ENCODE peak calls at places on chromosomes 5 and 9, in nine cellular contexts. One of them, this sample, is unnamed.

GRCh38 chr5:148653840-148654781 is at the start of gene HTR4:
- DNase-seq in A549: no peak
- DNase-seq in endodermal cell: peak
- DNase-seq in cardiac fibroblast: no peak
- DNase-seq in Calu3: peak
- DNase-seq in uterus: no peak
- DNase-seq in omental fat pad: no peak
- DNase-seq in fibroblast of the aortic adventitia: no peak
- DNase-seq in astrocyte of the spinal cord: no peak
- DNase-seq in this sample: no peak

GRCh38 chr9:88818495-88819201 is 172.6 kb upstream of the S1PR3 start:
- DNase-seq in A549: no peak
- DNase-seq in endodermal cell: peak
- DNase-seq in cardiac fibroblast: peak
- DNase-seq in Calu3: no peak
- DNase-seq in uterus: no peak
- DNase-seq in omental fat pad: no peak
- DNase-seq in fibroblast of the aortic adventitia: peak
- DNase-seq in astrocyte of the spinal cord: peak
- DNase-seq in this sample: no peak

GRCh38 chr5:123358304-123358703 is 64.9 kb downstream of the CEP120 start:
- DNase-seq in A549: no peak
- DNase-seq in endodermal cell: no peak
- DNase-seq in cardiac fibroblast: no peak
- DNase-seq in Calu3: no peak
- DNase-seq in uterus: no peak
- DNase-seq in omental fat pad: no peak
- DNase-seq in fibroblast of the aortic adventitia: no peak
- DNase-seq in astrocyte of the spinal cord: no peak
- DNase-seq in this sample: no peak

GRCh38 chr5:175683921-175684320 is 26.1 kb downstream of the HRH2 start:
- DNase-seq in A549: no peak
- DNase-seq in endodermal cell: no peak
- DNase-seq in cardiac fibroblast: no peak
- DNase-seq in Calu3: no peak
- DNase-seq in uterus: no peak
- DNase-seq in omental fat pad: peak
- DNase-seq in fibroblast of the aortic adventitia: no peak
- DNase-seq in astrocyte of the spinal cord: no peak
- DNase-seq in this sample: no peak

GRCh38 chr5:43110606-43111170 is 10.0 kb upstream of the ZNF131 start:
- DNase-seq in A549: peak
- DNase-seq in endodermal cell: peak
- DNase-seq in cardiac fibroblast: no peak
- DNase-seq in Calu3: peak
- DNase-seq in uterus: no peak
- DNase-seq in omental fat pad: no peak
- DNase-seq in fibroblast of the aortic adventitia: no peak
- DNase-seq in astrocyte of the spinal cord: no peak
- DNase-seq in this sample: no peak

GRCh38 chr5:14410068-14410941 is 171.3 kb upstream of the OTULINL start:
- DNase-seq in A549: no peak
- DNase-seq in endodermal cell: no peak
- DNase-seq in cardiac fibroblast: peak
- DNase-seq in Calu3: no peak
- DNase-seq in uterus: peak
- DNase-seq in omental fat pad: no peak
- DNase-seq in fibroblast of the aortic adventitia: peak
- DNase-seq in astrocyte of the spinal cord: peak
- DNase-seq in this sample: no peak

GRCh38 chr9:124784503-124784902 is 7.6 kb downstream of the OLFML2A start:
- DNase-seq in A549: no peak
- DNase-seq in endodermal cell: no peak
- DNase-seq in cardiac fibroblast: peak
- DNase-seq in Calu3: no peak
- DNase-seq in uterus: no peak
- DNase-seq in omental fat pad: no peak
- DNase-seq in fibroblast of the aortic adventitia: peak
- DNase-seq in astrocyte of the spinal cord: peak
- DNase-seq in this sample: no peak

GRCh38 chr5:68460147-68460760 is 244.7 kb downstream of the PIK3R1 start:
- DNase-seq in A549: peak
- DNase-seq in endodermal cell: peak
- DNase-seq in cardiac fibroblast: peak
- DNase-seq in Calu3: peak
- DNase-seq in uterus: peak
- DNase-seq in omental fat pad: no peak
- DNase-seq in fibroblast of the aortic adventitia: peak
- DNase-seq in astrocyte of the spinal cord: peak
- DNase-seq in this sample: no peak

GRCh38 chr9:120110520-120110919 is 469.4 kb downstream of the CDK5RAP2 start:
- DNase-seq in A549: no peak
- DNase-seq in endodermal cell: no peak
- DNase-seq in cardiac fibroblast: no peak
- DNase-seq in Calu3: no peak
- DNase-seq in uterus: no peak
- DNase-seq in omental fat pad: no peak
- DNase-seq in fibroblast of the aortic adventitia: no peak
- DNase-seq in astrocyte of the spinal cord: no peak
- DNase-seq in this sample: no peak

GRCh38 chr5:12861891-12862290 is 957.6 kb upstream of the CTNND2 start:
- DNase-seq in A549: peak
- DNase-seq in endodermal cell: peak
- DNase-seq in cardiac fibroblast: no peak
- DNase-seq in Calu3: no peak
- DNase-seq in uterus: no peak
- DNase-seq in omental fat pad: no peak
- DNase-seq in fibroblast of the aortic adventitia: no peak
- DNase-seq in astrocyte of the spinal cord: no peak
- DNase-seq in this sample: no peak

GRCh38 chr5:52831776-52832511 is 44.2 kb downstream of the ITGA1 start:
- DNase-seq in A549: no peak
- DNase-seq in endodermal cell: no peak
- DNase-seq in cardiac fibroblast: no peak
- DNase-seq in Calu3: no peak
- DNase-seq in uterus: no peak
- DNase-seq in omental fat pad: no peak
- DNase-seq in fibroblast of the aortic adventitia: no peak
- DNase-seq in astrocyte of the spinal cord: no peak
- DNase-seq in this sample: no peak

GRCh38 chr5:169707714-169708113 is 70.6 kb downstream of the DOCK2 start:
- DNase-seq in A549: no peak
- DNase-seq in endodermal cell: no peak
- DNase-seq in cardiac fibroblast: no peak
- DNase-seq in Calu3: no peak
- DNase-seq in uterus: no peak
- DNase-seq in omental fat pad: no peak
- DNase-seq in fibroblast of the aortic adventitia: no peak
- DNase-seq in astrocyte of the spinal cord: no peak
- DNase-seq in this sample: no peak

GRCh38 chr5:134082264-134082992 is 32.1 kb upstream of the TCF7 start:
- DNase-seq in A549: no peak
- DNase-seq in endodermal cell: no peak
- DNase-seq in cardiac fibroblast: no peak
- DNase-seq in Calu3: no peak
- DNase-seq in uterus: no peak
- DNase-seq in omental fat pad: no peak
- DNase-seq in fibroblast of the aortic adventitia: no peak
- DNase-seq in astrocyte of the spinal cord: no peak
- DNase-seq in this sample: no peak

GRCh38 chr5:163503106-163504090 is 2.0 kb upstream of the MAT2B start:
- DNase-seq in A549: peak
- DNase-seq in endodermal cell: peak
- DNase-seq in cardiac fibroblast: peak
- DNase-seq in Calu3: peak
- DNase-seq in uterus: peak
- DNase-seq in omental fat pad: no peak
- DNase-seq in fibroblast of the aortic adventitia: peak
- DNase-seq in astrocyte of the spinal cord: peak
- DNase-seq in this sample: peak

GRCh38 chr9:31030741-31031202 is 1353.7 kb upstream of the ACO1 start:
- DNase-seq in A549: no peak
- DNase-seq in endodermal cell: peak
- DNase-seq in cardiac fibroblast: peak
- DNase-seq in Calu3: no peak
- DNase-seq in uterus: no peak
- DNase-seq in omental fat pad: no peak
- DNase-seq in fibroblast of the aortic adventitia: peak
- DNase-seq in astrocyte of the spinal cord: peak
- DNase-seq in this sample: no peak

GRCh38 chr5:56415356-56415765 is 182.2 kb upstream of the ANKRD55 start:
- DNase-seq in A549: peak
- DNase-seq in endodermal cell: no peak
- DNase-seq in cardiac fibroblast: peak
- DNase-seq in Calu3: peak
- DNase-seq in uterus: no peak
- DNase-seq in omental fat pad: no peak
- DNase-seq in fibroblast of the aortic adventitia: peak
- DNase-seq in astrocyte of the spinal cord: peak
- DNase-seq in this sample: no peak

GRCh38 chr9:2291980-2292704 is 277.0 kb downstream of the SMARCA2 start:
- DNase-seq in A549: no peak
- DNase-seq in endodermal cell: peak
- DNase-seq in cardiac fibroblast: peak
- DNase-seq in Calu3: peak
- DNase-seq in uterus: no peak
- DNase-seq in omental fat pad: no peak
- DNase-seq in fibroblast of the aortic adventitia: peak
- DNase-seq in astrocyte of the spinal cord: peak
- DNase-seq in this sample: no peak

GRCh38 chr5:141343953-141344463 is 379 bp downstream of the PCDHGA3 start:
- DNase-seq in A549: no peak
- DNase-seq in endodermal cell: no peak
- DNase-seq in cardiac fibroblast: no peak
- DNase-seq in Calu3: no peak
- DNase-seq in uterus: no peak
- DNase-seq in omental fat pad: no peak
- DNase-seq in fibroblast of the aortic adventitia: no peak
- DNase-seq in astrocyte of the spinal cord: no peak
- DNase-seq in this sample: no peak

GRCh38 chr5:141343242-141343952 is at the start of gene PCDHGA3:
- DNase-seq in A549: peak
- DNase-seq in endodermal cell: peak
- DNase-seq in cardiac fibroblast: peak
- DNase-seq in Calu3: no peak
- DNase-seq in uterus: no peak
- DNase-seq in omental fat pad: no peak
- DNase-seq in fibroblast of the aortic adventitia: peak
- DNase-seq in astrocyte of the spinal cord: peak
- DNase-seq in this sample: no peak

GRCh38 chr5:141342773-141343172 is 856 bp upstream of the PCDHGA3 start:
- DNase-seq in A549: no peak
- DNase-seq in endodermal cell: no peak
- DNase-seq in cardiac fibroblast: no peak
- DNase-seq in Calu3: no peak
- DNase-seq in uterus: no peak
- DNase-seq in omental fat pad: no peak
- DNase-seq in fibroblast of the aortic adventitia: no peak
- DNase-seq in astrocyte of the spinal cord: no peak
- DNase-seq in this sample: no peak

GRCh38 chr5:141338538-141339306 is at the start of gene PCDHGA2:
- DNase-seq in A549: peak
- DNase-seq in endodermal cell: peak
- DNase-seq in cardiac fibroblast: peak
- DNase-seq in Calu3: no peak
- DNase-seq in uterus: no peak
- DNase-seq in omental fat pad: no peak
- DNase-seq in fibroblast of the aortic adventitia: peak
- DNase-seq in astrocyte of the spinal cord: peak
- DNase-seq in this sample: no peak
- TF ChIP-seq CTCF in A549: peak
- TF ChIP-seq CTCF in endodermal cell: peak
- TF ChIP-seq CTCF in cardiac fibroblast: peak
- TF ChIP-seq CTCF in Calu3: no peak
- TF ChIP-seq CTCF in uterus: peak
- TF ChIP-seq CTCF in omental fat pad: no peak
- TF ChIP-seq CTCF in fibroblast of the aortic adventitia: peak
- TF ChIP-seq CTCF in astrocyte of the spinal cord: peak
- TF ChIP-seq CTCF in this sample: peak

DNA sequence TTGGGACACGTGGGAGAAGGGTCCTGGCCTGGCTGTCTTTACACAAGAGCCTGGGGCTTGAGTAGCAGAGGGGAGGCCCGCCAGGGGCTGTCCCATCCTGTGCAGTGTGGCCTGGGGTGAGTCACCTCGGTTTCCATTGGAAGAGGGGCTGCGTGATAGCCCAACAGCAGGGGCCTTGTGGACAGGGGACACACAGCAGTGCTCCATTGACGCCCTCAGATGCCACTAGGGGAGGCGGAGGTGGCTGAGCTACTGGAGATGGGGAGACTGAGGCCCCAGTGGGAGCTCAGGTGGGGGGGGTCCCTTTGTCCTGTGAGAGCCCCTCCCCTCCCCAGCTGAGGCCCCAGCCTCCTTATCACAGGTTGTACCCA is 50.0 kb upstream of the RNU6ATAC start:
- DNase-seq in A549: no peak
- DNase-seq in endodermal cell: no peak
- DNase-seq in cardiac fibroblast: no peak
- DNase-seq in Calu3: no peak
- DNase-seq in uterus: peak
- DNase-seq in omental fat pad: peak
- DNase-seq in fibroblast of the aortic adventitia: no peak
- DNase-seq in astrocyte of the spinal cord: no peak
- DNase-seq in this sample: no peak
- TF ChIP-seq CTCF in A549: no peak
- TF ChIP-seq CTCF in endodermal cell: no peak
- TF ChIP-seq CTCF in cardiac fibroblast: no peak
- TF ChIP-seq CTCF in Calu3: no peak
- TF ChIP-seq CTCF in uterus: no peak
- TF ChIP-seq CTCF in omental fat pad: no peak
- TF ChIP-seq CTCF in fibroblast of the aortic adventitia: no peak
- TF ChIP-seq CTCF in astrocyte of the spinal cord: no peak
- TF ChIP-seq CTCF in this sample: no peak

DNA sequence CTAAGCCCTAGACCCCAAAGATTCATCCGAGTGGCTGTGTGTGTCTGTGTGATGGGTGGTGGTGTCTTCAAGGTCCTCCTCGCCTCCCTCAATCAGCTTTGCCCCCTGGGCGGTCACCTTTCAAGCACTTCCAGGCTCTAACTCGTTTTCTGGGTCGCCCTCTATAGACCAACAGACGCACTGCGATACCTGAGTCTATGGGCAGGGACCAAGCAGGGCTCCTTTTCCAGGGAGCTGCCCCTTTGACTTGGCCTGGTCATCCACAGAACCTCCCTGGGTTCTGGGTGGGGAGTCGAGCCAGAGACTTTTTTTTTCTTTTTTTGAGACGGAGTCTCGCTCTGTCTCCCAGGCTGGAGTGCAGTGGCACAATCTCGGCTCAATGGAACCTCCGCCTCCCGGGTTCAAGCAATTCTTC is 1.1 kb downstream of the SLC27A4 start:
- DNase-seq in A549: peak
- DNase-seq in endodermal cell: peak
- DNase-seq in cardiac fibroblast: peak
- DNase-seq in Calu3: peak
- DNase-seq in uterus: peak
- DNase-seq in omental fat pad: no peak
- DNase-seq in fibroblast of the aortic adventitia: peak
- DNase-seq in astrocyte of the spinal cord: peak
- DNase-seq in this sample: no peak
- TF ChIP-seq CTCF in A549: peak
- TF ChIP-seq CTCF in endodermal cell: peak
- TF ChIP-seq CTCF in cardiac fibroblast: peak
- TF ChIP-seq CTCF in Calu3: peak
- TF ChIP-seq CTCF in uterus: peak
- TF ChIP-seq CTCF in omental fat pad: no peak
- TF ChIP-seq CTCF in fibroblast of the aortic adventitia: peak
- TF ChIP-seq CTCF in astrocyte of the spinal cord: peak
- TF ChIP-seq CTCF in this sample: peak

GRCh38 chr9:105690742-105691141 is 3.6 kb upstream of the TMEM38B start:
- DNase-seq in A549: peak
- DNase-seq in endodermal cell: no peak
- DNase-seq in cardiac fibroblast: peak
- DNase-seq in Calu3: no peak
- DNase-seq in uterus: no peak
- DNase-seq in omental fat pad: no peak
- DNase-seq in fibroblast of the aortic adventitia: peak
- DNase-seq in astrocyte of the spinal cord: no peak
- DNase-seq in this sample: no peak
- TF ChIP-seq CTCF in A549: peak
- TF ChIP-seq CTCF in endodermal cell: peak
- TF ChIP-seq CTCF in cardiac fibroblast: peak
- TF ChIP-seq CTCF in Calu3: no peak
- TF ChIP-seq CTCF in uterus: no peak
- TF ChIP-seq CTCF in omental fat pad: no peak
- TF ChIP-seq CTCF in fibroblast of the aortic adventitia: peak
- TF ChIP-seq CTCF in astrocyte of the spinal cord: peak
- TF ChIP-seq CTCF in this sample: peak